ENCODE peak calls at places on chromosomes 4 and X, in six cellular contexts. M is SK-N-SH, I is H1, H is K562, Q is HCT116, U is HepG2. C is an unnamed sample.

GRCh38 chr4:87934157-87934704 is 41.3 kb upstream of the SPP1 start:
- DNase-seq in U (no peak), M (no peak), Q (no peak), I (no peak), H (no peak), C (no peak)

GRCh38 chr4:3852751-3853150 is 86.6 kb downstream of the ADRA2C start:
- DNase-seq in U (no peak), M (no peak), I (no peak), Q (no peak), H (no peak), C (no peak)

GRCh38 chr4:130395871-130396270 is 1299.9 kb downstream of the C4orf33 start:
- DNase-seq in I (no peak), Q (no peak), H (no peak), M (no peak), U (no peak), C (no peak)

GRCh38 chr4:53185853-53186590 is 179.8 kb downstream of the SCFD2 start:
- DNase-seq in Q (no peak), I (no peak), H (no peak), U (no peak), M (no peak), C (no peak)

GRCh38 chr4:128381748-128382559 is 94.3 kb upstream of the PGRMC2 start:
- DNase-seq in U (no peak), M (no peak), I (no peak), H (no peak), Q (no peak), C (no peak)

GRCh38 chr4:147138171-147138570 is 192.5 kb upstream of the TTC29 start:
- DNase-seq in U (no peak), I (no peak), M (no peak), H (no peak), Q (no peak), C (no peak)

GRCh38 chr4:159382875-159383568 is 280.1 kb downstream of the RAPGEF2 start:
- DNase-seq in I (peak; percentile 21), H (no peak), U (no peak), Q (no peak), M (no peak), C (no peak)

GRCh38 chr4:37470243-37470642 is 215.9 kb downstream of the RELL1 start:
- DNase-seq in H (no peak), U (no peak), M (no peak), Q (no peak), I (no peak), C (no peak)

GRCh38 chrX:47608130-47608810 is 11.4 kb downstream of the SYN1 start:
- DNase-seq in M (no peak), I (no peak), U (no peak), Q (no peak), H (peak; percentile 67), C (no peak)

GRCh38 chrX:134544614-134545255 is 84.8 kb downstream of the HPRT1 start:
- DNase-seq in M (peak; percentile 49), H (no peak), Q (no peak), I (no peak), U (no peak), C (no peak)
- TF ChIP-seq JUND in M (no peak), H (no peak), Q (no peak), I (no peak), U (no peak), C (no peak)

DNA sequence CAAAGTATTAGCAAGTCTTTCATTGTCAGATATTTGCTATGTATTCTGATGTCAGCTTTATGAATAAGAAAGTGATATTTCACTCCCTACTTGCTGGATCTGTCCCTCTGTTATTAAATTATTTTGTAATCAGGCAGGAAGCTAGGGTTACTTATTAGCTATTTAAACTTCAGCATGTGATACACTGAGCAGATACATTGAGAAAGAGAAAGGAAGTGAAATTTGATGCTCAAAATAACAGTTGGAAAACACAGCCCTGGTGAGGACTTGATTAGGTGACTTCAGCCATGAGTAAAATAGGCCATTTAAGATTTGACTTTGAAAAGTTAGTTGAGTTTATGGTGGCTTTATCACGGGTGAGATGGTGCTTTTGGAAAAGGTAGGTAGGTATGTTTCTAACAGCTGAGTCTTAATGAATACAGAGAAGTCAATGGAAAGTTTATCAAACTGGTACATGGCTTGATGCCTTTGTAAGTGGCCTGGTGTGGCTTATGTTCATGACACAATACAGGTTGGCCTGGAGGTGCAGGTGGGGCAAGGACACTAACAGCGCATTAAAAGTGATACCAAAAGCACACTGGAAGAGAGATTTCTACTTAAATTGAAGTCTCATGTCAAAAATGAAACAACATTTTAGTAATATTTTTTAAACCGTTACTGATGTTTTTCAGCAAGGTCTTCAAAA is 321.2 kb upstream of the SPOCK3 start:
- DNase-seq in U (no peak), I (no peak), H (no peak), Q (no peak), M (no peak), C (no peak)
- TF ChIP-seq JUND in U (no peak), I (no peak), H (no peak), Q (no peak), M (no peak), C (no peak)

GRCh38 chr4:10589808-10590207 is 94.8 kb downstream of the CLNK start:
- DNase-seq in M (no peak), Q (no peak), I (no peak), U (no peak), H (no peak), C (no peak)
- TF ChIP-seq JUND in M (no peak), Q (no peak), I (no peak), U (no peak), H (no peak), C (no peak)

GRCh38 chrX:13338985-13339384 is 19.1 kb upstream of the ATXN3L start:
- DNase-seq in I (no peak), M (no peak), Q (no peak), U (no peak), H (no peak), C (no peak)

GRCh38 chrX:13345037-13345436 is 25.2 kb upstream of the ATXN3L start:
- DNase-seq in I (no peak), H (no peak), U (no peak), Q (no peak), M (no peak), C (no peak)

GRCh38 chrX:13340182-13340791 is 20.4 kb upstream of the ATXN3L start:
- DNase-seq in I (no peak), Q (no peak), M (no peak), U (no peak), H (no peak), C (no peak)

GRCh38 chrX:13339607-13340006 is 19.8 kb upstream of the ATXN3L start:
- DNase-seq in I (no peak), Q (no peak), M (no peak), H (no peak), U (no peak), C (no peak)

DNA sequence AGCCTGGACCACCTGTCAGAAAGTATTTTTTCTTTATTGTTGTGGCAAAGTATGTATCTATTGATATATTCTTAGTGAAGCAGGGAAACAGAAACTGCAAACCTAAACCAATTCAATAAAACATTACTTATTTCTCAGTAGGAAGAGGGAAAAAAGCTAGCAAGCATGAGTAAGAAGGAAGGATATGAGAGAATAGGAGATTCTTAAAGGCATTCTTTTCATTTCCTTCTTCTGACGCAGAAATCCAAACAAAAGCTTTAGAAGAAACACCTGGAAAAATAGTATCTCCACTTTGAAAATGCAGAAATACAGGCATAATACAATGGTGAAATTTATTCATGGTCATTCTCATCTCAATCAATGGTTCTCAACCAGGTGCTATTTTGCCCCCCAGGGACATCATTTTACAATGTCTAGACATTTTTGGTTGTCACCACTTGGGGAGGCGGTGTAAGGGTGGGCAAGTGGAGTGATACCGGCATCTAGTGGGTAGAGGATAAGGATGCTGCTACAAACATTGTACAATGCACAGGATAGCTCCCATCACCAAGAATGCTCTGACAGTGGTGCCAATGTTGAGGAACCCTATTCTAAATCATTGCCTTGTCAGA is 21.7 kb upstream of the ATXN3L start:
- DNase-seq in Q (no peak), H (no peak), U (no peak), I (no peak), M (no peak), C (peak; percentile 4)
- TF ChIP-seq JUND in Q (no peak), H (no peak), U (no peak), I (no peak), M (no peak), C (no peak)

GRCh38 chrX:153525451-153525850 is 8.0 kb downstream of the ATP2B3 start:
- DNase-seq in I (no peak), Q (no peak), U (no peak), H (no peak), M (peak; percentile 61), C (no peak)
- TF ChIP-seq JUND in I (no peak), Q (no peak), U (no peak), H (no peak), M (no peak), C (no peak)

GRCh38 chr4:176193898-176194297 is 1.5 kb downstream of the SPATA4 start:
- DNase-seq in Q (peak; percentile 29), H (no peak), U (no peak), I (no peak), M (no peak), C (no peak)
- TF ChIP-seq JUND in Q (peak; percentile 26), H (no peak), U (no peak), I (no peak), M (no peak), C (no peak)

GRCh38 chr4:7358100-7358735 is 76.5 kb downstream of the PSAPL1 start:
- DNase-seq in M (no peak), Q (peak; percentile 42), U (no peak), I (no peak), H (no peak), C (no peak)
- TF ChIP-seq JUND in M (peak; percentile 78), Q (peak; percentile 25), U (no peak), I (no peak), H (no peak), C (no peak)

GRCh38 chr4:182179105-182179504 is 64.1 kb upstream of the TENM3 start:
- DNase-seq in I (no peak), Q (no peak), U (no peak), H (no peak), M (peak; percentile 45), C (no peak)
- TF ChIP-seq JUND in I (peak; percentile 10), Q (no peak), U (no peak), H (no peak), M (peak; percentile 20), C (no peak)

C was measured in T47D.